ENCODE peak calls at places on chromosomes 11 and 22, in seven cellular contexts. Z is DND-41; U is NCI-H1436 treated with DMSO at 0.1 percent for 48 hours; M is HEK293T; A is H7; F is activated T-helper 1 cell treated with anti-CD3 and anti-CD28 coated beads, Interleukin-2, amount 50 U/mL, for 16 hours; I is amniotic stem cell. X is an unnamed sample.

GRCh38 chr11:119506436-119506835 is 83.5 kb upstream of the THY1 start:
- DNase-seq in Z (no peak), U (no peak), M (no peak), A (no peak), F (no peak), I (no peak), X (no peak)

GRCh38 chr11:119518746-119519382 is 95.9 kb upstream of the THY1 start:
- DNase-seq in Z (peak), U (no peak), M (peak), A (peak), F (no peak), I (no peak), X (no peak)

GRCh38 chr11:110988731-110989130 is 256.8 kb upstream of the POU2AF2 start:
- DNase-seq in Z (no peak), U (no peak), M (no peak), A (no peak), F (no peak), I (no peak), X (no peak)

GRCh38 chr11:68904458-68904847 is 762 bp downstream of the IGHMBP2 start:
- DNase-seq in Z (peak), U (no peak), M (no peak), A (no peak), F (no peak), I (no peak), X (no peak)

GRCh38 chr11:12542186-12542935 is 131.9 kb upstream of the TEAD1 start:
- DNase-seq in Z (no peak), U (no peak), M (no peak), A (no peak), F (no peak), I (no peak), X (no peak)

GRCh38 chr22:27651486-27651885 is 150.1 kb downstream of the MN1 start:
- DNase-seq in Z (no peak), U (no peak), M (no peak), A (no peak), F (no peak), I (no peak), X (no peak)

GRCh38 chr11:48170840-48171233 is 45.8 kb upstream of the OR4B1 start:
- DNase-seq in Z (peak), U (no peak), M (no peak), A (no peak), F (no peak), I (no peak), X (no peak)

GRCh38 chr22:40094449-40094848 is 83.3 kb upstream of the TNRC6B start:
- DNase-seq in Z (no peak), U (no peak), M (no peak), A (no peak), F (no peak), I (no peak), X (no peak)

GRCh38 chr11:86052697-86053641 is 15.9 kb downstream of the PICALM start:
- DNase-seq in Z (no peak), U (no peak), M (no peak), A (no peak), F (no peak), I (no peak), X (no peak)

X was measured in posterior vena cava.